ENCODE peak calls at places on chromosomes 13 and 19, in seven cellular contexts. V is OCI-LY7, G is K562, D is right lobe of liver, O is uterus, L is pancreas, Q is thoracic aorta. H is an unnamed sample. For H3K4me1, the result is how much of the 10 kb centered on the place peaks cover.

GRCh38 chr13:38590796-38591507 is 95.9 kb upstream of the FREM2 start:
- DNase-seq in V (no peak), G (no peak), D (no peak), O (no peak), L (no peak), Q (no peak), H (no peak)

GRCh38 chr19:49712397-49712859 is 21.5 kb downstream of the CPT1C start:
- DNase-seq in V (peak), G (peak), D (no peak), O (peak), L (no peak), Q (no peak), H (no peak)

GRCh38 chr13:28429685-28430290 is 65.1 kb downstream of the FLT1 start:
- DNase-seq in V (peak), G (no peak), D (no peak), O (no peak), L (no peak), Q (no peak), H (no peak)

GRCh38 chr19:19562665-19563347 is 24.7 kb downstream of the CILP2 start:
- DNase-seq in V (no peak), G (peak), D (no peak), O (no peak), L (no peak), Q (no peak), H (no peak)

GRCh38 chr19:16429066-16429758 is 42.6 kb downstream of the EPS15L1 start:
- DNase-seq in V (no peak), G (no peak), D (peak), O (no peak), L (peak), Q (no peak), H (no peak)

GRCh38 chr13:36814465-36814864 is 4.6 kb upstream of the RFXAP start:
- DNase-seq in V (no peak), G (peak), D (no peak), O (no peak), L (no peak), Q (no peak), H (peak)

GRCh38 chr19:34287676-34288140 is 33.4 kb downstream of the GARRE1 start:
- DNase-seq in V (no peak), G (no peak), D (no peak), O (no peak), L (no peak), Q (no peak), H (no peak)

GRCh38 chr13:42401376-42401775 is 129.4 kb downstream of the AKAP11 start:
- DNase-seq in V (no peak), G (no peak), D (no peak), O (no peak), L (no peak), Q (no peak), H (no peak)

GRCh38 chr13:75437582-75438318 is 44.2 kb downstream of the TBC1D4 start:
- DNase-seq in V (no peak), G (peak), D (no peak), O (no peak), L (no peak), Q (no peak), H (peak)

DNA sequence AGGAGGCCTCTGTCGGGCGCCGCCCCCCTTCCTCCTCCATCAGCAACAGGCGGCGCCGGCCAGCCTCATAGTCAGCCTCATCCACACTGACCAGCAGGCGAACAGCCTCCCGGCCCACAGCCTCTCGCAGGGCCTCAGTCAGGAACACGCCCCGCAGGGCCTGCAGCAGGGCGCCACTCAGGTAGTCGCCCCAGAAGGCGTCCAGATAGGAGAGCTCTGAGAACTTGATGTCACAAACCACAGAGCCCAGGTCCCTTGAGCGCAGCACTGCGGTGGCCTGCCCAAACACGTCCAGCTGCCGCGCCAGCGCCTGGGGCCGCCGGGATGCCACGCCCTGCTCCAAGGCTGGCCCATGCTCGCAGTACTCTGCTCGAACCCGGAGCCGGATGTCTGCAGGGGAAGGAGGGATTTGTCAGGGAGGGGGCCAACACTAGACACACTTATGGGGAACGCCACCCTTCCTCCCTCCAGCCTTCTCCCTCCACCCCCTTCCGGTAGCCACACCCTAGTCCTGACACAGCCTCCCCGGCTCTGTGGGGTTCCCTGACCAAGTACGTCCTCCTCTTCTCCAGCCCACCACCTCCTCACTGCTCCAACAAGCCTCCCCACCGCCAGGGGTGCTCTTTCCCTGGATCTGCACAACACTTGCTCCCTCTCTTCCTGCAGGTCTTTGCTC is 17.9 kb downstream of the DEDD2 start:
- DNase-seq in V (peak), G (peak), D (peak), O (no peak), L (peak), Q (no peak), H (no peak)
- H3K4me1 ChIP-seq in V (half or more), G (half or more), D (under half), O (under half), L (under half), Q (under half), H (under half)

GRCh38 chr19:1811472-1811894 is 593 bp downstream of the ATP8B3 start:
- DNase-seq in V (peak), G (peak), D (peak), O (peak), L (peak), Q (peak), H (peak)

GRCh38 chr19:1811942-1812425 is at the start of gene ATP8B3:
- DNase-seq in V (no peak), G (peak), D (no peak), O (no peak), L (peak), Q (no peak), H (no peak)

GRCh38 chr19:1809663-1810062 is 2.4 kb downstream of the ATP8B3 start:
- DNase-seq in V (no peak), G (no peak), D (no peak), O (no peak), L (peak), Q (no peak), H (no peak)

GRCh38 chr19:1812426-1813196 is 535 bp upstream of the ATP8B3 start:
- DNase-seq in V (peak), G (peak), D (peak), O (peak), L (peak), Q (peak), H (peak)

GRCh38 chr19:1810439-1811160 is 1.5 kb downstream of the ATP8B3 start:
- DNase-seq in V (no peak), G (no peak), D (peak), O (no peak), L (peak), Q (no peak), H (no peak)
- H3K4me3 ChIP-seq in V (no peak), G (no peak), D (no peak), O (no peak), L (no peak), Q (no peak), H (no peak)

DNA sequence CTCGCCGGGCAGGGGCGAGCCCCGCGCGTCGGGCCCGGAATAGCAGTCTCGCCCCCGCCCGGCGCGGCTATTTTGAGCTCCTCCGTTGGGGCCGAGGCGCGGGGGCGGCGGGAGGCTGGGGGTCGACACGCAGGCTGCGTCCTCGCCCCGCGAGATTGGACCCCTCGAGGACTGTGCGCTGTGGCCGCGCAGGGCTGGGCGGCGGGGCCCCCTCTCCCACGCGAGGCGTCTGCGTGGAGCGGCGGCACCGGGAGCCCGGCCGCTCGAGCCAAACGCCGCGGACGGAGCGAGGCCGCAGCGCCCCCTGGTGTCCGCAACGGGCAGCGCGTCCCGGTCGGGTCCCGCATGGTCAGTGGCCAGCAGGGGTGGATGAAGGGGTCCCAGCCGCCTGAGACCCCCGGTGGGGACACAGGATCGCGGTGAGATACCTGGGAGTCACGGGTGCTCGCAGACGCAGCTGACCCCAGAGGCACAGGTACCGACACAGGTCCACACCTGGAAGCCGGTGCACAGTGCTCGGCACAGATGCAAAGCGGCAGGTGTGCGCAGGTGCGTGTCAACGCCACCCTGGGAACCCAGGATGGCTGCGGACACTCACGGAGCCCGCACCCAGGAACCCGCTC is 2.2 kb upstream of the CIRBP start:
- DNase-seq in V (peak), G (peak), D (peak), O (peak), L (no peak), Q (no peak), H (peak)
- H3K4me1 ChIP-seq in V (half or more), G (half or more), D (half or more), O (half or more), L (under half), Q (half or more), H (half or more)

GRCh38 chr13:35723061-35723461 is 246.6 kb upstream of the MAB21L1 start:
- DNase-seq in V (no peak), G (no peak), D (no peak), O (peak), L (no peak), Q (no peak), H (peak)

GRCh38 chr13:35727881-35728280 is 251.4 kb upstream of the MAB21L1 start:
- DNase-seq in V (no peak), G (no peak), D (no peak), O (no peak), L (no peak), Q (no peak), H (no peak)

GRCh38 chr13:35723820-35724219 is 247.3 kb upstream of the MAB21L1 start:
- DNase-seq in V (no peak), G (no peak), D (no peak), O (no peak), L (no peak), Q (no peak), H (peak)

GRCh38 chr13:35722438-35723060 is 246.1 kb upstream of the MAB21L1 start:
- DNase-seq in V (no peak), G (no peak), D (no peak), O (peak), L (no peak), Q (no peak), H (no peak)

DNA sequence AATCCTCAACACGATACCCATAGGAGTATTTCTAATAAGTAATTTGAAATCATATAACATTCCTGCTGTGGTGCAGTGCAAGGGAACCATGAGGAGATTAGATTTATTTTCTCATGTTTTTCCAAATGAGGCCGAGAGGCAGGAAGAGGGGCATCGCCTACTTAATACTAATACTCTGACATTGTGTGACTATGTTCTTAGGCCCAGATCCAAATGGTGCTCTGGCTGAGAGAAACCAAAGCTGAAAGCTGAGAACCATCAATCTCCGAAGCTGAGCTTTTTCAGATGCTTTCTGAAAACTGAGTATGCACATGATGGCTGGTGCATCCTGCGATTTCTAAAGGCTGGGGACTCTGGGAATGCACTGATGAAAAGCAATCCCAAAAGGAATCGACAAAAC is 248.0 kb upstream of the MAB21L1 start:
- DNase-seq in V (no peak), G (no peak), D (no peak), O (no peak), L (no peak), Q (no peak), H (no peak)
- H3K4me3 ChIP-seq in V (no peak), G (no peak), D (no peak), O (no peak), L (no peak), Q (no peak), H (no peak)

GRCh38 chr19:556611-557382 is 12.9 kb downstream of the GZMM start:
- DNase-seq in V (no peak), G (peak), D (no peak), O (no peak), L (no peak), Q (no peak), H (no peak)
- H3K4me1 ChIP-seq in V (under half), G (half or more), D (under half), O (under half), L (under half), Q (under half), H (under half)

DNA sequence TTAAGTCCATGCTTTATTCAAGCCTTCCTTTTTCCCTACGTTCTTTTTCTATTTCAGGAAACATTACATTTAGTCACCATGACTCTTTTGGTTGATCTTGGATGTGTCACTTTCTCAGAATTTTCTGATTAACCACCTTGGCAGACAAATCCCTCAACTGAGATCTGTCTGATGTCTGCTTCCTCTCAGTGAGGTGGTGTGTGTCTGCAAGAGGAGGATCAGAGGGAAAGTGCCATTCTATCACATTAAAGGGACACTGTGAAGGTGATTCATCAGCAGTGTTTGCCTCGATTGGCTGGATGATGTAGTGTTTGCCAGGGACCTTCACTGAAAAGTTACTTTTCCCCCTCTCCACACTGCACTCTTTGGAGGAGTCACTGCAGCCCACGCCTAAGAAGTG is 3.0 kb upstream of the CCNP start:
- DNase-seq in V (no peak), G (no peak), D (no peak), O (no peak), L (no peak), Q (no peak), H (no peak)
- H3K4me3 ChIP-seq in V (no peak), G (no peak), D (no peak), O (no peak), L (no peak), Q (no peak), H (no peak)

DNA sequence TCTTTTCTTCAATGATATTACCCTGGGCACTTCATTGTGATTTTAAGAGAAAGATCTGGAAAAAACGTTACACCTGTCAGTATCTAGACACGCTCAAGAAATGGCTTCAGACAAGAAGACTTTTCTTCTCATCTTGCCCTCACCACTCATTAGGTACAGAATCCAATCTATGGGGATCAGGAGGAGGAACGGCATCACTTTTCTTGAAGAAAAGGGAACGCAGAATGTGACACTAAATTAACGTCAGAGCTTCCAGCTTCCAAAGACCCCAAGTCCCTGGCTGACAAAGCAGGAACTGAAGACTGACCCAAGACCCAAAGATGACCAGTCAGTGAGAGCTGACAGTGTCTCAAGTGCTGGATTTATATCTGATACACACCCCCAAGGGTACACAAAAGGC is 48.2 kb downstream of the BRD4 start:
- DNase-seq in V (no peak), G (no peak), D (no peak), O (no peak), L (no peak), Q (no peak), H (no peak)
- H3K4me1 ChIP-seq in V (half or more), G (under half), D (half or more), O (under half), L (half or more), Q (half or more), H (half or more)

DNA sequence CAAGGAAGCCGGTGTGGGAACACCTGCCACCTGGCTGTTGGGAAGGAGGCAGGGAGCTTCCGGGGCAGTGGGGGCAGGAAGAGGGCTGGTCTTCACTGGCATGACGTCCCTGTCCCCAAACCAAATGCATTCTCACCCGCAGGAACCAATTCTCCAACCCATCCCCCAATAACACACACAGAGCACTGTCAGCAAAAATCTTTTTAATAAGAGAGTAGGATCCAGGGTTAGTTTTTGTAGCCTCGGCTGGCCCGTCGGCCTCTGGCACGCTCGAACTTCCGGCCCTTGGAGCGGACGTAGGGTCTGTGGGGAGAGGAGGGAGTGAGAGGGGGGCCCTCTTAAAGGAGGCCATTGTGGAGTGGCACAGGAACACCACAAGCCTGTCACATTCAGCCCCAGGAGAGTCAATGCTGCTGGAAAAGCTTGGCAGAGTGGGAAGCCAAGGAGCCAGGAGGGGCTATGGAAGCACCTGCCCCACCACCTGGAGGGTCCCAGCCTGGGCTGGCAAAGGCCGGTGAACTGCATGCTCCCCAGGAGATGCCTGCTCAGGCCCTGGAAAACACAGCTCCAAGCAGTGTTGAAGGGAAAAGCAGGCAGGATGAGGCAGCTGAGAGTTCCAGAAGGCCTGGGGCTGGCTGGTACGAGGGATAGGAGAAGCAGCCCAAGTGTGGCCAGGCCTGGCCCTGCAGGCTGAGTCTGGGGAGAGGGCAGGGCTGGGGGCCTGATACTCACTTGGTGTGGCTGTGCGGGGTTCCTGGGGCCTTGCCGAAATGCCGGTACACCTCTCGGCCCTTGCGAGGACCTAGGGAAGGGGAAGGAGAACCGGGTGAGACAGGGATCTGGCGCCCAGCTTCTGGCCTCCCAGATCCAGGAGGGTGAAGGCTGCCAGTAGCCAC is 517 bp upstream of the FAM83E start:
- DNase-seq in V (no peak), G (no peak), D (no peak), O (no peak), L (peak), Q (no peak), H (no peak)
- H3K4me3 ChIP-seq in V (peak), G (no peak), D (no peak), O (no peak), L (no peak), Q (no peak), H (no peak)

GRCh38 chr19:3392480-3392879 is 26.1 kb downstream of the NFIC start:
- DNase-seq in V (no peak), G (no peak), D (no peak), O (no peak), L (no peak), Q (no peak), H (no peak)

GRCh38 chr19:3386447-3387234 is 20.3 kb downstream of the NFIC start:
- DNase-seq in V (no peak), G (no peak), D (no peak), O (no peak), L (no peak), Q (no peak), H (no peak)

GRCh38 chr19:3389446-3389778 is 23.0 kb downstream of the NFIC start:
- DNase-seq in V (no peak), G (no peak), D (no peak), O (no peak), L (no peak), Q (no peak), H (no peak)

GRCh38 chr19:3389876-3390361 is 23.5 kb downstream of the NFIC start:
- DNase-seq in V (no peak), G (no peak), D (no peak), O (no peak), L (peak), Q (no peak), H (no peak)

DNA sequence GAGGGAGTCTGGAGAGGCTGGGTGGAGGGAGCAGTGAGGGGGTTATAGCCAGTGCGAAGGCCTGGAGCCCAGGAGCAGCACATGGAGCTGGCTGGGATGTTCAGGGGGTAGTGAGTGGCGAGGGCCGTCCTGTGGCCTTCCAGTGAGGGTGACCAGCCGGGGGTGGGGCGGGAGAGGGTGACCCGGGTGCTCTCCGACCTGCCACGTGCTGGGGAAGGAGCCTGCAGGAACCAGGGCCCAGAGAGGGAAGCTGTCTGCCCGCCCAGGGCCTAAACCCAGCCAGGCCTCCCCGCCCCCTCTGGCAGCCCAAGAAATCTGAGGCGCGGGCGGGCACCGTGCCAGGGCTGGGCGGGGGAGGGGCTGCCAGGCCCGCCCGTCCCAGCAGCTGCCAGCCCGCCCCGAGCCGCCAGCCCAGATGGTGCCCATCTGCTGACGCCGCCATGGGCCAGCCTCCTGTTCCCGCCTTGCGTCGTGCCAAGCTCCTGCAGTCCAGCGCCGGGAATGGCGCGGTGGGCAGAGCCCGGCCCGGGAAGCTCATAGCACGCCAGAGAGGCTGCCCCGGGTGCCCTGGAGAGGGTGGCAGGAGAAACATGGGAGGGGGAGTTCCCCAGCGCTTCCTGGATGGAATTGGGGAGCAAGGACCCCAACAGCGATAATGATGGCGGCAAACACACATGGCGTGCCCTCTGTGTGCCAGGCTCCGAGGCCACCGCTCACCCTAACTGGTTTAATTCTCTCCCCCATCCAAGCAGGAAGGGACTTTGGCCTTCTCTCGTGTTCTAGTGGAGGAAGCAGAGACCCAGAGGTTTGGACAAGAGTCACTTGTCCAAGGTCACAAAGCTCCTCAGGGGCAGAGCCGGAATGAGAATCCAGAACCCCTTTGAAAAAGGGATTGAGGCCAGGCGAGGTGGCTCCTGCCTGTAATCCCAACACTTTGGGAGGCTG is 21.5 kb downstream of the NFIC start:
- DNase-seq in V (no peak), G (no peak), D (peak), O (peak), L (peak), Q (no peak), H (peak)
- H3K4me1 ChIP-seq in V (under half), G (half or more), D (half or more), O (half or more), L (under half), Q (half or more), H (under half)

GRCh38 chr19:53961523-53962345 is 1.0 kb upstream of the CACNG8 start:
- DNase-seq in V (no peak), G (no peak), D (no peak), O (no peak), L (no peak), Q (no peak), H (no peak)
- H3K4me3 ChIP-seq in V (no peak), G (no peak), D (no peak), O (no peak), L (no peak), Q (no peak), H (peak)